ENCODE peak calls at places on chromosomes 4 and X, in four cellular contexts. H, U, O and Z are unnamed samples.

GRCh38 chr4:65416875-65417274 is 253.4 kb downstream of the EPHA5 start:
- DNase-seq in H (peak; percentile 74), U (peak; percentile 80), O (no peak), Z (no peak)

GRCh38 chr4:173505924-173506779 is 23.9 kb downstream of the HAND2 start:
- DNase-seq in H (no peak), U (peak; percentile 25), O (no peak), Z (no peak)

GRCh38 chr4:8442596-8443358 is 2.2 kb downstream of the TRMT44 start:
- DNase-seq in H (no peak), U (no peak), O (no peak), Z (no peak)

GRCh38 chr4:105145059-105145912 is 1.4 kb upstream of the TET2 start:
- DNase-seq in H (no peak), U (peak; percentile 6), O (no peak), Z (no peak)

GRCh38 chr4:185522451-185522850 is 12.9 kb downstream of the PDLIM3 start:
- DNase-seq in H (no peak), U (no peak), O (no peak), Z (no peak)

GRCh38 chr4:150960818-150961217 is 54.3 kb downstream of the LRBA start:
- DNase-seq in H (no peak), U (peak; percentile 46), O (peak; percentile 57), Z (no peak)

GRCh38 chr4:71110499-71110898 is 117.0 kb downstream of the DCK start:
- DNase-seq in H (no peak), U (no peak), O (no peak), Z (no peak)

GRCh38 chr4:180513076-180513475 is 1730.1 kb upstream of the TENM3 start:
- DNase-seq in H (no peak), U (no peak), O (no peak), Z (no peak)

GRCh38 chr4:186946682-186947294 is 223.1 kb upstream of the FAT1 start:
- DNase-seq in H (no peak), U (no peak), O (peak; percentile 46), Z (no peak)

GRCh38 chr4:76905521-76905920 is 7.6 kb upstream of the SOWAHB start:
- DNase-seq in H (no peak), U (no peak), O (no peak), Z (no peak)

GRCh38 chrX:26778320-26778888 is 562.4 kb downstream of the MAGEB5 start:
- DNase-seq in H (no peak), U (no peak), O (no peak), Z (no peak)

GRCh38 chrX:132883358-132883908 is 75.0 kb downstream of the HS6ST2 start:
- DNase-seq in H (no peak), U (no peak), O (no peak), Z (no peak)

GRCh38 chrX:153971124-153971631 is 440 bp downstream of the HCFC1 start:
- DNase-seq in H (peak; percentile 97), U (peak; percentile 80), O (no peak), Z (peak; percentile 96)

GRCh38 chr4:43048570-43048969 is 156.1 kb downstream of the GRXCR1 start:
- DNase-seq in H (no peak), U (no peak), O (no peak), Z (no peak)

GRCh38 chr4:165472943-165473676 is 94.3 kb downstream of the CPE start:
- DNase-seq in H (no peak), U (no peak), O (no peak), Z (no peak)

GRCh38 chr4:131001371-131001770 is 1905.4 kb downstream of the C4orf33 start:
- DNase-seq in H (no peak), U (peak; percentile 20), O (no peak), Z (no peak)

GRCh38 chrX:40543661-40544328 is 37.0 kb upstream of the ATP6AP2 start:
- DNase-seq in H (no peak), U (peak; percentile 90), O (no peak), Z (no peak)

GRCh38 chrX:13430136-13430827 is 110.4 kb upstream of the ATXN3L start:
- DNase-seq in H (no peak), U (no peak), O (no peak), Z (no peak)

GRCh38 chrX:39308126-39308525 is 506.9 kb downstream of the MID1IP1 start:
- DNase-seq in H (no peak), U (peak; percentile 72), O (no peak), Z (no peak)

GRCh38 chr4:139816856-139817255 is 151.2 kb downstream of the MGST2 start:
- DNase-seq in H (no peak), U (no peak), O (no peak), Z (no peak)

GRCh38 chr4:88284378-88285234 is at the start of gene PPM1K:
- DNase-seq in H (peak; percentile 100), U (peak; percentile 99), O (peak; percentile 95), Z (peak; percentile 78)

GRCh38 chr4:182578402-182578801 is 335.2 kb downstream of the TENM3 start:
- DNase-seq in H (no peak), U (peak; percentile 53), O (no peak), Z (no peak)

GRCh38 chr4:177718514-177718913 is 276.3 kb upstream of the AGA start:
- DNase-seq in H (no peak), U (no peak), O (no peak), Z (no peak)

GRCh38 chrX:47623540-47624027 is 3.9 kb upstream of the SYN1 start:
- DNase-seq in H (peak; percentile 58), U (peak; percentile 69), O (peak; percentile 73), Z (no peak)

GRCh38 chr4:126583509-126583908 is 1049.2 kb upstream of the INTU start:
- DNase-seq in H (no peak), U (peak; percentile 6), O (no peak), Z (no peak)

GRCh38 chr4:30821891-30822612 is 101.9 kb downstream of the PCDH7 start:
- DNase-seq in H (no peak), U (peak; percentile 7), O (no peak), Z (no peak)

GRCh38 chrX:53281321-53281822 is at the start of gene IQSEC2:
- DNase-seq in H (peak; percentile 70), U (peak; percentile 77), O (peak; percentile 2), Z (no peak)

GRCh38 chr4:114386637-114387233 is 211.9 kb upstream of the UGT8 start:
- DNase-seq in H (no peak), U (peak; percentile 59), O (no peak), Z (no peak)

GRCh38 chrX:124690495-124690894 is 344.1 kb downstream of the SH2D1A start:
- DNase-seq in H (no peak), U (no peak), O (no peak), Z (no peak)
- TF ChIP-seq POLR2A in H (no peak), U (no peak), O (no peak), Z (no peak)

GRCh38 chr4:47463235-47463956 is at the start of gene COMMD8:
- DNase-seq in H (peak; percentile 98), U (peak; percentile 96), O (peak; percentile 96), Z (peak; percentile 75)
- TF ChIP-seq POLR2A in H (peak; percentile 49), U (peak; percentile 79), O (peak; percentile 33), Z (peak; percentile 88)

GRCh38 chrX:133953785-133954355 is 31.5 kb downstream of the GPC3 start:
- DNase-seq in H (no peak), U (no peak), O (no peak), Z (no peak)

GRCh38 chrX:133959972-133960371 is 25.4 kb downstream of the GPC3 start:
- DNase-seq in H (no peak), U (no peak), O (no peak), Z (no peak)

GRCh38 chrX:133956570-133957340 is 28.6 kb downstream of the GPC3 start:
- DNase-seq in H (no peak), U (no peak), O (no peak), Z (no peak)

GRCh38 chrX:133961046-133961445 is 24.3 kb downstream of the GPC3 start:
- DNase-seq in H (no peak), U (no peak), O (no peak), Z (no peak)

DNA sequence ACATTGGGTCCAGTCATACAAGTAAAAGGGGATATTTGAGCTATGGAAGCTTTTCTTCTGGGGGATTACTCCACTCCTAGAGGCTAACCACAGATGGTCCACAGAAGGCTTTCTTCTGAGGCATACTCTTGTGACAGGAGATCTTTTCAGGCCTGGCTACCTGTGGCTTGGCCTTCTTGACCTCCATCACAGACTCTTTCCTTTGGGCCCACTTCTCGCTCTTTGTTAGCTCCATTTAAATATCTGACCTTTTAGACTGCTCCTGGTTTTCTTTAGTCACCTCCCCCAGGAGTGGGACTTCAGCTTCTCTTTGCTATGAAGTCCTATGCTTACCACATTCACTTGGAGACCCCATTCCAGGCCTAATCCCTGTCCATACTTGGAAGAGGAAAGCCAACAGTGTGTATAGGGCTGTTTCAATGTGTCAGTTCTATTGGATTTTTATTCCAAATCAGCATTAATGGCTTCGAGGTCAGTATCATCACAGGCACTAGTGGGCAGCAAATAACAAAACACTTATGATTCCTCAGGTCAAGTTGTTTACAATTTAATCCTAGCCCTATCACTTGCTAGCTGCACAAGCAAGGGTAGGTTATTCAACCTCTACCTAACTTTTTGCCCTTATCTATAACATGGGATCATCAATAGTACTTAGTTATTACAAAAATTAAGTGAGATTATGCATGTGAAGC is 26.3 kb downstream of the GPC3 start:
- DNase-seq in H (no peak), U (no peak), O (no peak), Z (no peak)
- TF ChIP-seq POLR2A in H (no peak), U (no peak), O (no peak), Z (no peak)

DNA sequence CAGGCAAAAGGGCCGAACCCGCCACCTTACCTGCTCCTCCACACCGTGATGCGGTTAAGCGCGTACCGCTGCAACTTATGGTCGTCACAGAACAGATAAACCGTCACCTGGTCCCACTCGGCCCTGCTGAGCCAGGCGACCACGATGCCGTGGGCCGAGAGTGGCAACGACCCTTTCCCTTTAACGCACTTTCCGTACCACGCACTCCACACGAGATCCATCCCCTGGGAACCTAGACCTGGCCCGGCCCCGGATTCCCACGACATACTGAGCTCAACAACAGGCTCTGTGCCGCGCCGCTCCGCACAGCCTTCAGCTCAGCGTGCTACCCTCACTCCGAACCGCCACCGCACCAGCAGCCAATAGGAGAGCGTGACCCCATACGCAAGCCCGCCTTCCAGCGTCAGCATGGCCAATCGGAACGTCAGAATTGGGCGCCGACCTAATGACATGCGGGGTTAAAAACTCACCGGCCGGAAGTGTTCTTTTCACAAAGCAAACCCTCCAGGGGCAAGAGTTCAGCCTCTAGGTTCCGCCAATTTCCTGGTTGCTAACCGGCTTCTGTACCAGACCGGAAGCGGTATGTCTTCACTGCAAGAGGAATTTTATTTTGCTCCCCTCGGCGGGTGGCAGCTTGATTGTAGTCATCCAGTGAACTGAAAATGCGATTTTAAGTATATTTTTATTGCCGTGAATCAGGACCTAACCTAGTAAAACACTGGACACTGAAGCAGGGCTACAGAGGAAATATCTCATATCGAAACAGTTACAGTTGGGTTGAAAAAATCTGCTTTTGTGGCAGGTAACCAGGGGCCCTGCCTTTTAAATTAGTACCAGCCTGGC is at the start of gene LAS1L:
- DNase-seq in H (peak; percentile 93), U (peak; percentile 92), O (peak; percentile 88), Z (peak; percentile 71)
- TF ChIP-seq POLR2A in H (peak; percentile 69), U (no peak), O (peak; percentile 72), Z (peak; percentile 84)

GRCh38 chrX:139213241-139213709 is 317.3 kb upstream of the F9 start:
- DNase-seq in H (no peak), U (no peak), O (no peak), Z (no peak)
- TF ChIP-seq POLR2A in H (no peak), U (no peak), O (no peak), Z (no peak)